ENCODE peak calls at places on chromosome 21, in five cellular contexts. D is mesothelial cell of epicardium, V is suprapubic skin, W is Right ventricle myocardium superior, Y is NCI-H1105. X is an unnamed sample.
A peak's percentile ranks its signal among the peaks of the same experiment; 100 is the strongest.

GRCh38 chr21:27083144-27083543 is 116.3 kb upstream of the ADAMTS5 start:
- DNase-seq in Y (no peak), D (no peak), V (no peak), W (no peak), X (no peak)

GRCh38 chr21:17673261-17674020 is 60.7 kb upstream of the BTG3 start:
- DNase-seq in D (no peak), W (no peak), Y (no peak), V (no peak), X (no peak)

GRCh38 chr21:27346041-27346448 is 379.2 kb upstream of the ADAMTS5 start:
- DNase-seq in D (no peak), Y (no peak), V (no peak), W (no peak), X (no peak)

GRCh38 chr21:33075128-33075527 is 5.2 kb downstream of the OLIG1 start:
- DNase-seq in Y (no peak), W (no peak), V (no peak), D (peak; percentile 48), X (no peak)

GRCh38 chr21:37071561-37072238 is 1.2 kb downstream of the PIGP start:
- DNase-seq in Y (no peak), V (peak; percentile 89), W (peak; percentile 73), D (no peak), X (peak; percentile 90)

GRCh38 chr21:43771199-43771675 is 4.9 kb downstream of the CSTB start:
- DNase-seq in Y (no peak), V (no peak), D (no peak), W (no peak), X (no peak)

GRCh38 chr21:33840771-33841170 is 74.8 kb downstream of the ATP5PO start:
- DNase-seq in V (no peak), Y (no peak), D (no peak), W (no peak), X (peak; percentile 65)

GRCh38 chr21:43929217-43929971 is 64.4 kb downstream of the AGPAT3 start:
- DNase-seq in V (no peak), D (no peak), W (peak; percentile 89), Y (no peak), X (no peak)

GRCh38 chr21:45276620-45277019 is 11.1 kb downstream of the POFUT2 start:
- DNase-seq in Y (no peak), W (no peak), D (no peak), V (peak; percentile 50), X (peak; percentile 81)

GRCh38 chr21:38990424-38990794 is 184.7 kb downstream of the ETS2 start:
- DNase-seq in Y (no peak), V (no peak), W (no peak), D (no peak), X (peak; percentile 43)

GRCh38 chr21:42172596-42173483 is 46.1 kb upstream of the ABCG1 start:
- DNase-seq in D (no peak), Y (no peak), V (no peak), W (no peak), X (no peak)

GRCh38 chr21:26072891-26073615 is 97.5 kb downstream of the APP start:
- DNase-seq in Y (no peak), V (no peak), W (no peak), D (no peak), X (no peak)

GRCh38 chr21:35737899-35738341 is 322.4 kb downstream of the SETD4 start:
- DNase-seq in V (no peak), D (no peak), Y (no peak), W (peak; percentile 48), X (no peak)

GRCh38 chr21:31383770-31384169 is 39.7 kb upstream of the TIAM1 start:
- DNase-seq in D (no peak), W (no peak), V (no peak), Y (no peak), X (no peak)

GRCh38 chr21:16046625-16047340 is 317.0 kb downstream of the USP25 start:
- DNase-seq in D (no peak), W (no peak), Y (no peak), V (no peak), X (no peak)

GRCh38 chr21:33458861-33459260 is 20.9 kb downstream of the TMEM50B start:
- DNase-seq in D (no peak), W (no peak), V (no peak), Y (no peak), X (no peak)

GRCh38 chr21:37484535-37485474 is 118.2 kb downstream of the DYRK1A start:
- DNase-seq in Y (no peak), V (no peak), D (no peak), W (no peak), X (no peak)

GRCh38 chr21:43900078-43900385 is 35.0 kb downstream of the AGPAT3 start:
- DNase-seq in Y (no peak), W (no peak), D (no peak), V (no peak), X (no peak)

GRCh38 chr21:41767606-41768370 is 936 bp upstream of the RIPK4 start:
- DNase-seq in D (no peak), Y (no peak), W (no peak), V (peak; percentile 59), X (peak; percentile 55)

GRCh38 chr21:38925923-38926322 is 120.2 kb downstream of the ETS2 start:
- DNase-seq in V (no peak), D (no peak), Y (no peak), W (peak; percentile 72), X (peak; percentile 91)

GRCh38 chr21:21860888-21861287 is 862.7 kb downstream of the NCAM2 start:
- DNase-seq in Y (no peak), V (no peak), W (no peak), D (no peak), X (no peak)

GRCh38 chr21:45256912-45257672 is 30.6 kb downstream of the POFUT2 start:
- DNase-seq in Y (no peak), W (peak; percentile 34), V (no peak), D (peak; percentile 38), X (no peak)

GRCh38 chr21:33374080-33374873 is 28.9 kb upstream of the IFNGR2 start:
- DNase-seq in D (no peak), W (peak; percentile 68), V (peak; percentile 44), Y (peak; percentile 31), X (no peak)

GRCh38 chr21:28962465-28962864 is 30.2 kb downstream of the LTN1 start:
- DNase-seq in V (no peak), D (no peak), Y (no peak), W (no peak), X (no peak)

GRCh38 chr21:16792155-16792554 is 720.7 kb upstream of the CXADR start:
- DNase-seq in V (no peak), D (no peak), Y (no peak), W (no peak), X (no peak)

X was measured in posterior vena cava.